ENCODE peak calls at places on chromosome 19, in five cellular contexts. K is OCI-LY7, W is GM13977, E is EH, P is AG08395. T is an unnamed sample.

GRCh38 chr19:3357362-3357730 is 9.0 kb upstream of the NFIC start:
- DNase-seq in K (no peak), W (no peak), E (no peak), P (no peak), T (no peak)

GRCh38 chr19:5054551-5055456 is 85.9 kb downstream of the KDM4B start:
- DNase-seq in K (no peak), W (no peak), E (no peak), P (no peak), T (no peak)

GRCh38 chr19:49515767-49516166 is 3.3 kb downstream of the FCGRT start:
- DNase-seq in K (peak), W (no peak), E (no peak), P (peak), T (no peak)

GRCh38 chr19:14150041-14150769 is 13.8 kb upstream of the ASF1B start:
- DNase-seq in K (no peak), W (no peak), E (no peak), P (no peak), T (no peak)

GRCh38 chr19:45817010-45817724 is 2.1 kb upstream of the RSPH6A start:
- DNase-seq in K (peak), W (peak), E (peak), P (peak), T (peak)

GRCh38 chr19:7177926-7178325 is 108.4 kb downstream of the ZNF557 start:
- DNase-seq in K (no peak), W (no peak), E (peak), P (peak), T (peak)

GRCh38 chr19:610801-611505 is 21.3 kb downstream of the HCN2 start:
- DNase-seq in K (peak), W (peak), E (peak), P (peak), T (no peak)

GRCh38 chr19:48006762-48007161 is 12.3 kb downstream of the ELSPBP1 start:
- DNase-seq in K (peak), W (no peak), E (no peak), P (no peak), T (no peak)

GRCh38 chr19:27795369-27795768 is 1417.6 kb downstream of the UQCRFS1 start:
- DNase-seq in K (no peak), W (no peak), E (no peak), P (no peak), T (no peak)

GRCh38 chr19:11240008-11240444 is 607 bp downstream of the ANGPTL8 start:
- DNase-seq in K (no peak), W (no peak), E (no peak), P (no peak), T (no peak)

GRCh38 chr19:29098863-29099481 is 114.0 kb downstream of the UQCRFS1 start:
- DNase-seq in K (no peak), W (no peak), E (peak), P (peak), T (peak)

GRCh38 chr19:14091086-14091884 is 734 bp upstream of the SAMD1 start:
- DNase-seq in K (peak), W (peak), E (peak), P (peak), T (peak)

GRCh38 chr19:16457195-16457953 is 14.4 kb downstream of the EPS15L1 start:
- DNase-seq in K (no peak), W (no peak), E (peak), P (peak), T (no peak)

GRCh38 chr19:1455336-1456120 is 5.6 kb downstream of the APC2 start:
- DNase-seq in K (peak), W (peak), E (peak), P (peak), T (no peak)

GRCh38 chr19:38523319-38523718 is 89.8 kb downstream of the RYR1 start:
- DNase-seq in K (no peak), W (no peak), E (no peak), P (no peak), T (no peak)

GRCh38 chr19:33374406-33374703 is 846 bp downstream of the CEBPG start:
- DNase-seq in K (peak), W (peak), E (peak), P (no peak), T (no peak)

GRCh38 chr19:11322269-11323024 is 17.0 kb downstream of the RAB3D start:
- DNase-seq in K (no peak), W (no peak), E (no peak), P (no peak), T (no peak)

GRCh38 chr19:38035515-38036495 is 128.8 kb downstream of the SIPA1L3 start:
- DNase-seq in K (no peak), W (no peak), E (peak), P (peak), T (peak)

GRCh38 chr19:40553885-40554857 is 22.5 kb upstream of the SHKBP1 start:
- DNase-seq in K (no peak), W (no peak), E (no peak), P (no peak), T (no peak)

GRCh38 chr19:40611096-40611495 is 9.9 kb downstream of the LTBP4 start:
- DNase-seq in K (no peak), W (no peak), E (no peak), P (no peak), T (no peak)

GRCh38 chr19:23996549-23996948 is 81.9 kb downstream of the ZNF726 start:
- DNase-seq in K (peak), W (no peak), E (peak), P (no peak), T (no peak)

GRCh38 chr19:50412419-50412818 is 6.3 kb upstream of the SPIB start:
- DNase-seq in K (no peak), W (no peak), E (no peak), P (no peak), T (no peak)

GRCh38 chr19:3573858-3574637 is 1.3 kb downstream of the HMG20B start:
- DNase-seq in K (peak), W (peak), E (peak), P (peak), T (peak)